ENCODE peak calls at places on chromosomes 3 and 15, in ten cellular contexts. Z, H, R, D, B, E, W, O, G and J are unnamed samples.

GRCh38 chr3:45554001-45554691 is 40.4 kb upstream of the LIMD1 start:
- DNase-seq in Z (peak), H (no peak), R (no peak), D (no peak), B (peak), E (no peak), W (peak), O (peak), G (peak), J (no peak)

GRCh38 chr3:124428372-124429128 is 301.7 kb upstream of the UMPS start:
- DNase-seq in Z (peak), H (no peak), R (no peak), D (no peak), B (no peak), E (no peak), W (no peak), O (peak), G (no peak), J (no peak)

GRCh38 chr15:91660174-91660649 is 193.3 kb upstream of the SLCO3A1 start:
- DNase-seq in Z (no peak), H (no peak), R (no peak), D (no peak), B (no peak), E (no peak), W (no peak), O (no peak), G (no peak), J (no peak)

GRCh38 chr15:63598467-63599400 is 1.5 kb downstream of the FBXL22 start:
- DNase-seq in Z (no peak), H (no peak), R (no peak), D (no peak), B (peak), E (no peak), W (no peak), O (peak), G (no peak), J (no peak)

GRCh38 chr15:77057072-77057471 is 13.8 kb downstream of the TSPAN3 start:
- DNase-seq in Z (no peak), H (no peak), R (no peak), D (no peak), B (no peak), E (no peak), W (no peak), O (no peak), G (no peak), J (no peak)

GRCh38 chr3:176939022-176939817 is 258.1 kb downstream of the TBL1XR1 start:
- DNase-seq in Z (peak), H (no peak), R (no peak), D (no peak), B (peak), E (peak), W (peak), O (peak), G (peak), J (peak)

GRCh38 chr3:192747145-192747544 is 19.8 kb upstream of the FGF12 start:
- DNase-seq in Z (no peak), H (no peak), R (no peak), D (no peak), B (no peak), E (no peak), W (no peak), O (no peak), G (no peak), J (no peak)

GRCh38 chr15:78837543-78837942 is 26.3 kb upstream of the ADAMTS7 start:
- DNase-seq in Z (no peak), H (no peak), R (no peak), D (no peak), B (no peak), E (no peak), W (no peak), O (no peak), G (no peak), J (no peak)

GRCh38 chr15:58987501-58988010 is at the start of gene RNF111:
- DNase-seq in Z (peak), H (peak), R (peak), D (peak), B (peak), E (peak), W (peak), O (peak), G (peak), J (peak)

GRCh38 chr3:55180161-55180560 is 252.3 kb upstream of the LRTM1 start:
- DNase-seq in Z (peak), H (no peak), R (no peak), D (no peak), B (no peak), E (no peak), W (no peak), O (peak), G (no peak), J (no peak)

GRCh38 chr3:159637895-159638542 is 350.6 kb upstream of the IL12A start:
- DNase-seq in Z (peak), H (no peak), R (no peak), D (no peak), B (peak), E (no peak), W (no peak), O (peak), G (peak), J (no peak)

GRCh38 chr3:40720863-40721262 is 196.1 kb downstream of the ZNF621 start:
- DNase-seq in Z (no peak), H (no peak), R (no peak), D (no peak), B (no peak), E (no peak), W (no peak), O (no peak), G (no peak), J (no peak)

GRCh38 chr3:177069514-177070329 is 127.6 kb downstream of the TBL1XR1 start:
- DNase-seq in Z (peak), H (no peak), R (no peak), D (no peak), B (peak), E (no peak), W (no peak), O (peak), G (no peak), J (no peak)

GRCh38 chr15:59678171-59678570 is 10.9 kb downstream of the BNIP2 start:
- DNase-seq in Z (no peak), H (no peak), R (no peak), D (no peak), B (no peak), E (no peak), W (no peak), O (no peak), G (no peak), J (no peak)

GRCh38 chr3:170760174-170760526 is 109.8 kb downstream of the RPL22L1 start:
- DNase-seq in Z (peak), H (no peak), R (no peak), D (no peak), B (peak), E (no peak), W (no peak), O (peak), G (peak), J (no peak)

GRCh38 chr3:5560199-5560598 is 372.7 kb downstream of the EDEM1 start:
- DNase-seq in Z (no peak), H (no peak), R (no peak), D (no peak), B (no peak), E (no peak), W (no peak), O (no peak), G (no peak), J (no peak)

GRCh38 chr3:107684431-107684925 is 161.7 kb downstream of the BBX start:
- DNase-seq in Z (no peak), H (no peak), R (no peak), D (no peak), B (no peak), E (no peak), W (no peak), O (peak), G (no peak), J (no peak)

GRCh38 chr3:64331605-64332004 is 106.3 kb upstream of the PRICKLE2 start:
- DNase-seq in Z (no peak), H (no peak), R (no peak), D (no peak), B (no peak), E (no peak), W (no peak), O (no peak), G (no peak), J (peak)

GRCh38 chr15:93467327-93467726 is 378.3 kb upstream of the RGMA start:
- DNase-seq in Z (no peak), H (no peak), R (no peak), D (no peak), B (no peak), E (no peak), W (no peak), O (peak), G (no peak), J (no peak)

GRCh38 chr3:123102249-123102648 is 35.4 kb downstream of the PDIA5 start:
- DNase-seq in Z (no peak), H (no peak), R (no peak), D (no peak), B (no peak), E (no peak), W (no peak), O (no peak), G (no peak), J (no peak)

GRCh38 chr15:67512933-67513714 is 7.8 kb upstream of the C15orf61 start:
- DNase-seq in Z (no peak), H (no peak), R (no peak), D (no peak), B (no peak), E (no peak), W (no peak), O (no peak), G (no peak), J (no peak)

GRCh38 chr15:41660235-41661077 is at the start of gene MGA:
- DNase-seq in Z (peak), H (peak), R (peak), D (peak), B (peak), E (peak), W (peak), O (peak), G (peak), J (peak)

GRCh38 chr3:52820741-52821140 is 9.7 kb downstream of the ITIH4 start:
- DNase-seq in Z (peak), H (no peak), R (no peak), D (no peak), B (peak), E (no peak), W (peak), O (no peak), G (no peak), J (no peak)

GRCh38 chr3:133805384-133805701 is 272 bp upstream of the SRPRB start:
- DNase-seq in Z (no peak), H (no peak), R (no peak), D (no peak), B (no peak), E (no peak), W (no peak), O (no peak), G (no peak), J (no peak)

GRCh38 chr15:43376017-43376705 is 5.3 kb downstream of the TUBGCP4 start:
- DNase-seq in Z (peak), H (no peak), R (no peak), D (no peak), B (peak), E (peak), W (peak), O (peak), G (no peak), J (no peak)

GRCh38 chr3:150147776-150148175 is 177.1 kb upstream of the PFN2 start:
- DNase-seq in Z (peak), H (no peak), R (no peak), D (no peak), B (peak), E (no peak), W (no peak), O (peak), G (no peak), J (no peak)

GRCh38 chr3:187551419-187551818 is 118.8 kb downstream of the SST start:
- DNase-seq in Z (peak), H (no peak), R (no peak), D (no peak), B (peak), E (no peak), W (no peak), O (peak), G (no peak), J (no peak)

GRCh38 chr3:8147726-8148125 is 353.9 kb upstream of the LMCD1 start:
- DNase-seq in Z (no peak), H (no peak), R (no peak), D (no peak), B (no peak), E (no peak), W (no peak), O (no peak), G (no peak), J (no peak)

GRCh38 chr15:47987908-47988532 is 132.8 kb upstream of the SLC24A5 start:
- DNase-seq in Z (peak), H (peak), R (no peak), D (no peak), B (peak), E (no peak), W (peak), O (peak), G (peak), J (peak)

GRCh38 chr3:113898892-113899291 is 48.9 kb upstream of the ZDHHC23 start:
- DNase-seq in Z (peak), H (no peak), R (no peak), D (no peak), B (peak), E (no peak), W (no peak), O (peak), G (no peak), J (no peak)